ENCODE peak calls at places on chromosomes 6 and 20, in six cellular contexts. Q, B, F, G, M and T are unnamed samples.
A peak's percentile ranks its signal among the peaks of the same experiment; 100 is the strongest.

GRCh38 chr20:31543966-31544598 is 29.8 kb downstream of the HM13 start:
- DNase-seq in Q (no peak), B (peak; percentile 97), F (no peak), G (no peak), M (no peak), T (no peak)

GRCh38 chr6:108797951-108798671 is 50.1 kb upstream of the ARMC2 start:
- DNase-seq in Q (no peak), B (peak; percentile 23), F (no peak), G (no peak), M (no peak), T (no peak)

GRCh38 chr6:166553563-166554271 is 32.8 kb downstream of the RAMACL start:
- DNase-seq in Q (no peak), B (peak; percentile 97), F (no peak), G (peak; percentile 26), M (no peak), T (no peak)

GRCh38 chr6:1313364-1313754 is 1.5 kb downstream of the FOXQ1 start:
- DNase-seq in Q (no peak), B (peak; percentile 52), F (no peak), G (no peak), M (no peak), T (no peak)

GRCh38 chr6:124987291-124987690 is 25.1 kb downstream of the RNF217 start:
- DNase-seq in Q (no peak), B (no peak), F (no peak), G (no peak), M (no peak), T (no peak)

GRCh38 chr20:21102691-21103311 is 3.4 kb downstream of the LINC00237 start:
- DNase-seq in Q (peak; percentile 78), B (peak; percentile 43), F (no peak), G (peak; percentile 54), M (no peak), T (peak; percentile 24)

GRCh38 chr6:20740088-20740487 is 205.8 kb downstream of the CDKAL1 start:
- DNase-seq in Q (no peak), B (no peak), F (no peak), G (no peak), M (no peak), T (no peak)

GRCh38 chr20:35840403-35840802 is 68.6 kb downstream of the PHF20 start:
- DNase-seq in Q (no peak), B (peak; percentile 27), F (no peak), G (no peak), M (no peak), T (no peak)

GRCh38 chr6:34115396-34116314 is 30.2 kb downstream of the GRM4 start:
- DNase-seq in Q (no peak), B (peak; percentile 43), F (no peak), G (peak; percentile 6), M (no peak), T (no peak)

GRCh38 chr6:120147218-120147871 is 797.8 kb upstream of the MAN1A1 start:
- DNase-seq in Q (no peak), B (no peak), F (no peak), G (no peak), M (no peak), T (no peak)

GRCh38 chr20:58731192-58731591 is 38.6 kb downstream of the NPEPL1 start:
- DNase-seq in Q (no peak), B (no peak), F (no peak), G (no peak), M (no peak), T (no peak)

GRCh38 chr6:98833101-98834059 is 994 bp upstream of the POU3F2 start:
- DNase-seq in Q (peak; percentile 47), B (peak; percentile 63), F (no peak), G (no peak), M (no peak), T (no peak)

GRCh38 chr6:137968901-137969300 is 101.8 kb downstream of the TNFAIP3 start:
- DNase-seq in Q (no peak), B (no peak), F (no peak), G (no peak), M (no peak), T (no peak)

GRCh38 chr20:62823688-62824475 is 7.0 kb downstream of the COL9A3 start:
- DNase-seq in Q (no peak), B (no peak), F (no peak), G (no peak), M (no peak), T (no peak)

GRCh38 chr20:62821726-62822210 is 4.9 kb downstream of the COL9A3 start:
- DNase-seq in Q (no peak), B (no peak), F (no peak), G (no peak), M (no peak), T (no peak)

GRCh38 chr20:62824476-62825287 is 7.8 kb downstream of the COL9A3 start:
- DNase-seq in Q (peak; percentile 87), B (peak; percentile 50), F (peak; percentile 25), G (peak; percentile 76), M (peak; percentile 64), T (no peak)

GRCh38 chr20:62822239-62822787 is 5.5 kb downstream of the COL9A3 start:
- DNase-seq in Q (no peak), B (no peak), F (no peak), G (no peak), M (no peak), T (no peak)

DNA sequence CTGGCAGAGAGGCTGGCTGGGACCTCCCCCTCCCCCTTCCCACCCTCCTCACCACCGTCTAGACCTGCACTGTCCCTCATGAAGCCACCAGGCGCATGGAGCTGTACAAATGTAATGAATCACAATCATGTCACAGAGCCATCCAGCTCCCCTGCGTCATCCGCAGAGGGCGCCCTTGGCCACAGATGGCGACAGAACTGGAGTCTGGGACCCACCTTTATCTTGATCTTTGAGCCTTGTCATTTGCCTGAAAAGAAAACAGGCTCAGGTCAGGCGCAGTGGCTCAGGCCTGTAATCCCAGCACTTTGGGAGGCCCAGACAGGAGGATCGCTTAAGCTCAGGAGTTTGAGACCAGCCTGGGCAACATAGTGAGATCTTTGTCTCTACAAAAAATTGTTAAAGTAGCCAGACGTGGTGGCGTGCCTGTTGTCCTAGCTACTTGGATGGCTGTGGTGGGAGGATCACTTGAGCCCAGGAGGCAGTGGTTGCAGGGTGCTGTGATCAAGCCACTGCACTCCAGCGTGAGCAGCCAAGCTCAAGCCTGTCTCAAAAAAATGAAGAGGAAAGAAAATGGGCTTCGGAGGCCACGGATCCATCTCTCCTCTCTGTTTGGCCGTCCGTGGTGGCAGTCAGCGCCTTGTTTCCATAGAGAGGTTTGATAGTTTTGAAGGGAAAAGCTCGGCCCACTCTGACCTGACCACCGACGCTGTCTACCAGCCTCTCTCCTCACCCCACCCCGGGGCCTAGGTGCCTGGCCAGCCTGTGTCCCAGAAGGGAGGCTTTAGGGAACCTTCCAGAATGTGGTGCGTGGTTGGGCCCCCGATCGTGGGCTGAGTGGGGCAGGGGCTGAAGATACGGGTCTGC is 6.2 kb downstream of the COL9A3 start:
- DNase-seq in Q (peak; percentile 86), B (peak; percentile 54), F (no peak), G (peak; percentile 83), M (no peak), T (no peak)
- TF ChIP-seq CTCF in Q (peak; percentile 93), B (peak; percentile 12), F (no peak), G (peak; percentile 57), M (peak; percentile 13), T (no peak)

DNA sequence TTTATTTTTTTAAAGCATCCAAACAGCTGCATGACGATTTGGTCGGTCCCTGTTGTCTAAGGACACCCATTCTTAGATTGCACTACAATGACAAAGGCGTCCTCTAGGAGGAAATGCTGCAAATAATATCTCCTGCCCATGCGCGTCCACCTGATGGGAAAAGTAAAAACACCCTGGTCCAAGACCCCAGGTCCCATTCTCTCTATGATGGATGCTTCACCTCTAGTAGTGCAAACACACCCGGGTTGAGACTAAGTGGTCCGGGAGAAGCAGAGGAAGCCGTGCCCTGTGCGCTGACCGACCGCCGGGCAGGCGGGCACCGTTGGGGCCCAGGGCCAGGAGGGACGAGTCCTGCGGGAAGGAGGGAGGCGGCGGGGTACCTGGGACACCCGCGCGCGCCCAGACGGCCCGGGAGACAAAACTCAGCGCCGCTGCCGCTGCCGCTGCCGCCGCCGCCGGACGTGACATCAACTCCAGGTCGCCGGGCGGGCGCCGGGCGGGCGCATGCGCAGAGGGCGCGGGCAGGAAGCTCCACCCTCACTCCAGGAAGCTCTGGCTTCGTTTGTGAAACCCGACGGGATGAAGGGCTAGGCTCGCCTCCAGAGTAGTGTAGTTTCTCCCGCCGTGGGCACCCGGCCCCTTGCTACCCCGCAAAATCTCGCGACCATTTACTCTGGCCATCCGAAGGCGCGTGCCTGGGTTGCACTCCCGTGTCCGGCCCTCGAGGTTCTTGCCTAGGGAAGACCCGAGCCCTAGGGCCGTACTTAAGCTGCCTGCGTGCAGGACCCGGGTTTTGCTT is at the start of gene TBC1D7:
- DNase-seq in Q (peak; percentile 97), B (peak; percentile 97), F (peak; percentile 91), G (peak; percentile 93), M (peak; percentile 90), T (peak; percentile 95)
- TF ChIP-seq CTCF in Q (peak; percentile 30), B (no peak), F (no peak), G (no peak), M (peak; percentile 46), T (no peak)

DNA sequence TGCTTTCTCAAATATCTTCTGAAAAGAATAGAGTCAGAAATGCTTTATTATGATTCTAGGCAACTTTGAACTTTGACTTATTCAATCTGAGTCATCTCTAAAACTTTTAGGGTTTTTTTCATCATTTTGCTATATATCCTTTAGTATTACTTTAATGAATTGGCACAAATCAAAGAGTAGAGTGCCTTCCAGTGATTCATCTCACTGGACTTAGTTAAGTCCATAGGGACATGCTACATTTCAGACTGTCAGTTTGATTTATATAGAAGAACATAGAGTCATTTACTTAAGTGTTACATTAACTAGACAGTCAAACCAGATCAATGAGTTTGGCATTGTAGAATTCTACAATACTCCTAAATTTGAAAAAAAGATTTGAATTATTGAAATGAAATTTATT is 1235.7 kb upstream of the MAP3K7 start:
- DNase-seq in Q (no peak), B (no peak), F (no peak), G (no peak), M (no peak), T (no peak)
- TF ChIP-seq CTCF in Q (no peak), B (no peak), F (no peak), G (no peak), M (no peak), T (no peak)

DNA sequence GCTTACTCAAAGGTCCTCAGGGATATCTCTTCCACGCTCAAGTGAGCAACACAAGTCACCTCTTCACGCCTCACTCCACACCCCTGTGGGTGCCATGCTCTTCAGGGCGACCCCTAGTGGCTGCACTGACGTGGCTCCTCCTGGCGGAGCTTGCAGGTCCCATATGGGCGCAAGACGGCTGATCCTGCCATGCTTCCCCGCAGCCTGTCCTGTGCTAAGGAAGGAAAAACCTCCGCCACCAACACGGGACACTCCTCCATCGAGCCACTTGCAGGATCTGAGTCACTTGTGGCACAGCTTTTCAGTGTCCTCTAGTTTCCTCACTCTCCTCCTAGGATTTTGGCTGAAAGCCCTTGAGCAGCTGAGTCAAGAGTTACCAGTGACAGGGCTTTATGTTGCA is 90.7 kb downstream of the KHDC1L start:
- DNase-seq in Q (peak; percentile 50), B (peak; percentile 37), F (no peak), G (peak; percentile 29), M (no peak), T (peak; percentile 22)
- TF ChIP-seq CTCF in Q (no peak), B (no peak), F (no peak), G (no peak), M (no peak), T (no peak)